ENCODE peak calls at places on chromosome 11, in eight cellular contexts. L, Y, T, V, E, H, A and S are unnamed samples.

GRCh38 chr11:65958774-65959420 is 2.6 kb upstream of the SART1 start:
- DNase-seq in L (no peak), Y (no peak), T (no peak), V (no peak), E (no peak), H (no peak), A (no peak), S (no peak)

GRCh38 chr11:65854871-65855837 is 2.8 kb downstream of the CFL1 start:
- DNase-seq in L (peak; percentile 22), Y (no peak), T (no peak), V (no peak), E (no peak), H (no peak), A (no peak), S (no peak)

GRCh38 chr11:124518900-124519541 is 24.4 kb downstream of the OR8B12 start:
- DNase-seq in L (no peak), Y (no peak), T (no peak), V (peak; percentile 42), E (no peak), H (no peak), A (no peak), S (no peak)

GRCh38 chr11:76524461-76524860 is 79.6 kb downstream of the EMSY start:
- DNase-seq in L (no peak), Y (peak; percentile 19), T (no peak), V (no peak), E (no peak), H (no peak), A (no peak), S (no peak)

GRCh38 chr11:93668171-93668570 is 6.7 kb downstream of the CEP295 start:
- DNase-seq in L (no peak), Y (no peak), T (no peak), V (no peak), E (no peak), H (no peak), A (no peak), S (no peak)

GRCh38 chr11:83583953-83584352 is 297.8 kb upstream of the CCDC90B start:
- DNase-seq in L (no peak), Y (peak; percentile 17), T (no peak), V (no peak), E (no peak), H (no peak), A (no peak), S (peak; percentile 65)

GRCh38 chr11:120125509-120125908 is 12.4 kb downstream of the TRIM29 start:
- DNase-seq in L (no peak), Y (no peak), T (no peak), V (peak; percentile 33), E (no peak), H (no peak), A (no peak), S (no peak)

GRCh38 chr11:24760681-24761080 is 263.8 kb downstream of the LUZP2 start:
- DNase-seq in L (no peak), Y (no peak), T (no peak), V (no peak), E (no peak), H (no peak), A (no peak), S (no peak)

GRCh38 chr11:8913961-8914660 is 3.1 kb downstream of the AKIP1 start:
- DNase-seq in L (no peak), Y (peak; percentile 42), T (no peak), V (no peak), E (no peak), H (peak; percentile 87), A (no peak), S (no peak)

GRCh38 chr11:100876826-100877545 is 189.9 kb downstream of the ARHGAP42 start:
- DNase-seq in L (no peak), Y (peak; percentile 4), T (peak; percentile 73), V (no peak), E (no peak), H (no peak), A (peak; percentile 92), S (no peak)

GRCh38 chr11:135017296-135017695 is 605.3 kb upstream of the B3GAT1 start:
- DNase-seq in L (no peak), Y (no peak), T (no peak), V (no peak), E (no peak), H (no peak), A (no peak), S (no peak)

GRCh38 chr11:8368194-8368593 is 104.5 kb upstream of the LMO1 start:
- DNase-seq in L (no peak), Y (no peak), T (no peak), V (no peak), E (no peak), H (no peak), A (no peak), S (no peak)

GRCh38 chr11:27166130-27166529 is 125.5 kb downstream of the BBOX1 start:
- DNase-seq in L (no peak), Y (no peak), T (no peak), V (no peak), E (no peak), H (no peak), A (no peak), S (no peak)

GRCh38 chr11:12979928-12980689 is 29.0 kb upstream of the RASSF10 start:
- DNase-seq in L (no peak), Y (no peak), T (no peak), V (no peak), E (no peak), H (no peak), A (no peak), S (no peak)

GRCh38 chr11:80414766-80415165 is 973.9 kb upstream of the TENM4 start:
- DNase-seq in L (no peak), Y (peak; percentile 40), T (peak; percentile 20), V (no peak), E (no peak), H (no peak), A (no peak), S (peak; percentile 46)

GRCh38 chr11:94740975-94741707 is 27.0 kb upstream of the AMOTL1 start:
- DNase-seq in L (no peak), Y (peak; percentile 73), T (peak; percentile 79), V (peak; percentile 59), E (no peak), H (peak; percentile 79), A (no peak), S (no peak)

GRCh38 chr11:61949169-61950034 is 749 bp upstream of the BEST1 start:
- DNase-seq in L (peak; percentile 50), Y (peak; percentile 74), T (peak; percentile 37), V (peak; percentile 87), E (peak; percentile 88), H (peak; percentile 84), A (peak; percentile 95), S (no peak)

GRCh38 chr11:61945191-61945590 is 5.0 kb upstream of the BEST1 start:
- DNase-seq in L (no peak), Y (no peak), T (no peak), V (no peak), E (no peak), H (no peak), A (no peak), S (no peak)

GRCh38 chr11:61947486-61948210 is 2.5 kb upstream of the BEST1 start:
- DNase-seq in L (peak; percentile 86), Y (peak; percentile 81), T (peak; percentile 61), V (peak; percentile 92), E (no peak), H (peak; percentile 96), A (no peak), S (no peak)

GRCh38 chr11:61948505-61948904 is 1.6 kb upstream of the BEST1 start:
- DNase-seq in L (no peak), Y (no peak), T (no peak), V (no peak), E (no peak), H (no peak), A (no peak), S (no peak)

DNA sequence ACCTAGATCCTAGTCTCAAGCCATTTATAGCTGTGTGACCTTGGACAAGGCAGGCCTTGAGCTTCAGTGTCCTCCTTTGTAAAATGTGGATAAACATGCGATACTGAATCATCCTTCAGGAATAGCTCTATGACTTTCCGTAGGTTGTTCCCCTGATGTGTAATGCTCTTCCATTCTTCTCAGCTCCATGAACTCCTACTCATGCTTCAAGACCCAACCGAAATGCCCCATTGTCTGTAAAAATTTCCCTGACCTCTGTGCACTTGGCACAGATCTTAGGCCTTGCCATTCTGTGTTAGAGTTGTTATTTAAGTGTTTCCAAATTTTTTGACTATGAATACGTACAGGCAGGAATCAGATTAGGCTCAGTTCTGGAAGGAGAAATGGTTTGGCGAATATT is 3.3 kb upstream of the BEST1 start:
- DNase-seq in L (no peak), Y (no peak), T (no peak), V (no peak), E (no peak), H (no peak), A (no peak), S (no peak)
- H3K27ac ChIP-seq in L (no peak overlapping the region), Y (no peak overlapping the region), T (no peak overlapping the region), V (no peak overlapping the region), E (peak overlapping the region; percentile 80), H (no peak overlapping the region), A (no peak overlapping the region), S (no peak overlapping the region)

DNA sequence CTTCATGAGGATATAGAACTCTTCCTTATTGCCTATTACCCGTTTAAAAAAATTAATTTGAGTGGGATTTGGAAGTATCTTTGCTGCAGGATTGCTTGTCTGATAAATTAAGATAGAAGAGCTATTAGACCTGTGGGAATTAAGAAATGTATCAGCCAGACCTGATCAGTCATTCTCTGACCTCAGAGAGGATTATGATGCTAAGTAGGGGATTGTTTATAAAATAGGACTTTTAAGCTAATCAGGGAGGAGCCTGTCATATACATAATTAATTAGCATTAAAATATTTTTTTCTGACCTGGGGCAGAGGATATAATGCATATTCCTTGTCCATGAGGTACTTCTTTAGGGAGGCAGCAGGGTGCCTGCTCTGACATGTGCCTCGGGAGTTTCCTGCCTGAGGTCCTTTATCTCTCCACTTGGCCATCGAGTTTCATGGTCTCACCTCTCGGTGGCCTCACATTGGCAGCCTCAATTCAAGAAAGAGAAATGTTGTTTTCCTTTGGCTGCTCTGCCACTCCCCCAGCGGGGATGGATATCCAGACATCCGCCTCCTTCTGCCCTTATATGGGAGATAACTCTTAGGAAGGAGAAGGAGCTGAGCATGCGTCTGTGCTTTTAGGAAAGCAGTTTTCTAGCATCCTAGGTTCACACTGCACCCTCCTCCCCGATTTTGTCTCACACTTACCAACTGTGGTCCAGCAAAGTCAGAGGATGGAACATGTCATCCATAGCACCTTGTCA is 41.1 kb downstream of the DIXDC1 start:
- DNase-seq in L (peak; percentile 36), Y (peak; percentile 68), T (no peak), V (peak; percentile 74), E (no peak), H (peak; percentile 92), A (peak; percentile 15), S (no peak)
- H3K27ac ChIP-seq in L (peak overlapping the region; percentile 34), Y (peak overlapping the region; percentile 97), T (no peak overlapping the region), V (peak overlapping the region; percentile 76), E (peak overlapping the region; percentile 99), H (no peak overlapping the region), A (no peak overlapping the region), S (no peak overlapping the region)

DNA sequence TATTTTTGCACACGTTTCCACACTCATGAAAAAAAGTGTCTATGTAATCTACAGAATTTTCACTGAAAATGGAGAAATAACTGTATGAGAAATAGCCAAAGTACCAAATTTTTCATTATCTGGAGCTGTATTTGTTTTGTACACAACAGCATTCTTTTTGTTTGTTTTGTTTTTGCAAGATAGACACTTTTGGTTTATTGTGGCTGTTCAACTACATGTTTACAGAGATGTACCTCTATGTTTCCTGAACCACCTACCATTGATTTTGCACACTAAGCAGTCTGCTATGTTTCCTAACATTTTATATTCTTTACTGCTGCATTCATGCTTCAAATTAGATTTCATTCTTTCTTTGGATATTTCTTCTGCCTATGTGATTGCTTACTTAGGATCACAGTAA is 116.3 kb downstream of the ELP4 start:
- DNase-seq in L (no peak), Y (no peak), T (no peak), V (no peak), E (no peak), H (no peak), A (no peak), S (no peak)
- H3K27ac ChIP-seq in L (no peak overlapping the region), Y (no peak overlapping the region), T (no peak overlapping the region), V (no peak overlapping the region), E (no peak overlapping the region), H (no peak overlapping the region), A (no peak overlapping the region), S (no peak overlapping the region)

GRCh38 chr11:18319914-18320313 is 2.0 kb downstream of the HPS5 start:
- DNase-seq in L (no peak), Y (no peak), T (no peak), V (no peak), E (no peak), H (no peak), A (no peak), S (no peak)
- H3K27ac ChIP-seq in L (no peak overlapping the region), Y (no peak overlapping the region), T (no peak overlapping the region), V (no peak overlapping the region), E (no peak overlapping the region), H (no peak overlapping the region), A (no peak overlapping the region), S (no peak overlapping the region)